ENCODE peak calls at places on chromosomes 4 and X, in eight cellular contexts. J, B, G, F, V, L, I and T are unnamed samples.

GRCh38 chrX:12977761-12978204 is 2.9 kb downstream of the TMSB4X start:
- ATAC-seq in B (no peak), F (no peak), L (no peak), I (no peak), J (no peak), V (no peak), G (no peak), T (no peak)

GRCh38 chrX:150913511-150913910 is 15.0 kb upstream of the CD99L2 start:
- ATAC-seq in G (no peak), B (no peak), F (no peak), V (no peak), J (no peak), I (no peak), L (no peak), T (no peak)

GRCh38 chr4:183905081-183905592 is at the start of gene STOX2:
- ATAC-seq in B (peak; percentile 93), L (peak; percentile 95), F (peak; percentile 94), I (no peak), G (no peak), J (peak; percentile 84), V (peak; percentile 97), T (no peak)

GRCh38 chr4:23058113-23058512 is 365.4 kb downstream of the GBA3 start:
- ATAC-seq in L (no peak), G (no peak), V (no peak), F (no peak), J (no peak), B (no peak), I (no peak), T (no peak)

GRCh38 chr4:7805533-7806079 is 134.1 kb downstream of the AFAP1 start:
- ATAC-seq in G (no peak), J (peak; percentile 93), I (no peak), B (peak; percentile 92), F (peak; percentile 76), V (peak; percentile 23), L (peak; percentile 83), T (no peak)

GRCh38 chr4:183348706-183349659 is 26.8 kb upstream of the CLDN24 start:
- ATAC-seq in J (peak; percentile 76), B (peak; percentile 52), L (no peak), V (peak; percentile 53), G (no peak), I (peak; percentile 95), F (peak; percentile 85), T (peak; percentile 95)

GRCh38 chrX:3066555-3066954 is 25.3 kb downstream of the ARSF start:
- ATAC-seq in V (no peak), J (no peak), F (no peak), B (no peak), G (no peak), I (no peak), L (peak; percentile 88), T (no peak)

GRCh38 chrX:6210230-6210629 is 18.4 kb downstream of the NLGN4X start:
- ATAC-seq in F (no peak), V (no peak), J (no peak), I (no peak), B (no peak), L (no peak), G (no peak), T (no peak)

GRCh38 chr4:82429728-82430192 is 502 bp downstream of the HNRNPDL start:
- ATAC-seq in V (peak; percentile 32), J (peak; percentile 2), G (peak; percentile 44), B (peak; percentile 6), L (no peak), I (peak; percentile 0), F (no peak), T (no peak)

GRCh38 chrX:129760155-129760554 is 19.6 kb upstream of the SASH3 start:
- ATAC-seq in I (no peak), J (no peak), L (no peak), V (peak; percentile 17), B (peak; percentile 18), G (no peak), F (peak; percentile 17), T (peak; percentile 20)

GRCh38 chr4:102612195-102612594 is 111.0 kb downstream of the NFKB1 start:
- ATAC-seq in G (no peak), V (no peak), L (no peak), J (peak; percentile 13), I (no peak), F (no peak), B (peak; percentile 23), T (no peak)

GRCh38 chr4:101791189-101791572 is 651 bp downstream of the BANK1 start:
- ATAC-seq in L (peak; percentile 45), I (no peak), F (peak; percentile 79), B (peak; percentile 77), J (peak; percentile 17), G (no peak), V (no peak), T (no peak)

GRCh38 chr4:89337678-89338077 is 30.1 kb upstream of the GPRIN3 start:
- ATAC-seq in J (no peak), L (no peak), I (no peak), G (no peak), F (no peak), V (no peak), B (no peak), T (no peak)